ENCODE peak calls at places on chromosomes 1 and 21, in eight cellular contexts. O is fibroblast of pulmonary artery, X is NCI-H2081, E is aorta, N is heart left ventricle, U is activated gamma-delta T cell treated with Interleukin-2 at 50 U/mL for 16 hours, V is kidney tubule cell, C is fibroblast of villous mesenchyme. S is an unnamed sample.

GRCh38 chr1:41025979-41026819 is 4.7 kb upstream of the SLFNL1 start:
- DNase-seq in O (no peak), X (no peak), E (no peak), N (no peak), U (no peak), V (no peak), C (no peak), S (no peak)

GRCh38 chr1:179883739-179884138 is 1.7 kb downstream of the TOR1AIP1 start:
- DNase-seq in O (no peak), X (no peak), E (no peak), N (no peak), U (peak; percentile 43), V (peak; percentile 89), C (no peak), S (peak; percentile 97)

GRCh38 chr1:200473698-200474371 is 64.0 kb upstream of the ZNF281 start:
- DNase-seq in O (peak; percentile 23), X (no peak), E (no peak), N (no peak), U (no peak), V (peak; percentile 85), C (peak; percentile 60), S (no peak)

GRCh38 chr1:1946540-1946939 is 27.5 kb upstream of the TMEM52 start:
- DNase-seq in O (peak; percentile 70), X (no peak), E (peak; percentile 80), N (peak; percentile 66), U (no peak), V (no peak), C (peak; percentile 47), S (no peak)

GRCh38 chr1:227948493-227949260 is 945 bp upstream of the WNT9A start:
- DNase-seq in O (no peak), X (no peak), E (peak; percentile 51), N (no peak), U (peak; percentile 3), V (peak; percentile 12), C (no peak), S (peak; percentile 11)

GRCh38 chr1:30451532-30452125 is 271.8 kb downstream of the MATN1 start:
- DNase-seq in O (no peak), X (no peak), E (peak; percentile 39), N (no peak), U (no peak), V (no peak), C (no peak), S (no peak)

GRCh38 chr1:11787251-11787803 is 18.4 kb downstream of the MTHFR start:
- DNase-seq in O (peak; percentile 60), X (no peak), E (peak; percentile 87), N (no peak), U (no peak), V (peak; percentile 59), C (peak; percentile 58), S (peak; percentile 52)

GRCh38 chr1:212004888-212005287 is 30.5 kb downstream of the INTS7 start:
- DNase-seq in O (no peak), X (no peak), E (no peak), N (no peak), U (no peak), V (no peak), C (no peak), S (no peak)

GRCh38 chr1:54137532-54138061 is 15.2 kb downstream of the CDCP2 start:
- DNase-seq in O (peak; percentile 59), X (no peak), E (no peak), N (no peak), U (no peak), V (peak; percentile 71), C (peak; percentile 55), S (no peak)

GRCh38 chr1:111956155-111956817 is 33.2 kb downstream of the KCND3 start:
- DNase-seq in O (no peak), X (no peak), E (no peak), N (no peak), U (no peak), V (no peak), C (no peak), S (no peak)

GRCh38 chr21:41926807-41927171 is 27.0 kb downstream of the C2CD2 start:
- DNase-seq in O (no peak), X (no peak), E (no peak), N (no peak), U (no peak), V (no peak), C (no peak), S (no peak)

GRCh38 chr1:172745014-172745413 is 86.1 kb downstream of the FASLG start:
- DNase-seq in O (peak; percentile 92), X (peak; percentile 18), E (no peak), N (no peak), U (peak; percentile 33), V (peak; percentile 81), C (peak; percentile 91), S (peak; percentile 81)

GRCh38 chr1:205229916-205230700 is 2.4 kb downstream of the TMCC2 start:
- DNase-seq in O (no peak), X (no peak), E (no peak), N (no peak), U (no peak), V (peak; percentile 26), C (no peak), S (peak; percentile 4)

GRCh38 chr21:42257091-42257760 is 38.3 kb downstream of the ABCG1 start:
- DNase-seq in O (peak; percentile 67), X (no peak), E (no peak), N (no peak), U (no peak), V (no peak), C (peak; percentile 48), S (no peak)

GRCh38 chr1:30466610-30467009 is 256.8 kb downstream of the MATN1 start:
- DNase-seq in O (no peak), X (no peak), E (peak; percentile 17), N (no peak), U (no peak), V (no peak), C (no peak), S (no peak)

GRCh38 chr1:233075045-233075444 is 124.6 kb downstream of the NTPCR start:
- DNase-seq in O (peak; percentile 30), X (no peak), E (no peak), N (no peak), U (no peak), V (peak; percentile 93), C (peak; percentile 91), S (peak; percentile 73)

GRCh38 chr1:244815600-244816099 is 19.8 kb upstream of the COX20 start:
- DNase-seq in O (no peak), X (no peak), E (no peak), N (no peak), U (no peak), V (no peak), C (no peak), S (no peak)

GRCh38 chr1:112298558-112298957 is 97.5 kb upstream of the CTTNBP2NL start:
- DNase-seq in O (peak; percentile 72), X (peak; percentile 1), E (no peak), N (no peak), U (peak; percentile 21), V (peak; percentile 42), C (peak; percentile 66), S (peak; percentile 80)

GRCh38 chr1:61079898-61080336 is 2.4 kb upstream of the NFIA start:
- DNase-seq in O (peak; percentile 95), X (no peak), E (peak; percentile 90), N (peak; percentile 87), U (peak; percentile 7), V (peak; percentile 74), C (peak; percentile 89), S (peak; percentile 75)

GRCh38 chr21:17402885-17403477 is 109.9 kb upstream of the CXADR start:
- DNase-seq in O (peak; percentile 71), X (no peak), E (no peak), N (no peak), U (no peak), V (no peak), C (peak; percentile 16), S (no peak)

GRCh38 chr1:221611930-221612777 is 129.7 kb downstream of the DUSP10 start:
- DNase-seq in O (peak; percentile 91), X (peak; percentile 41), E (peak; percentile 74), N (peak; percentile 62), U (no peak), V (peak; percentile 42), C (peak; percentile 91), S (peak; percentile 86)

GRCh38 chr1:229015791-229016190 is 255.1 kb upstream of the RAB4A start:
- DNase-seq in O (no peak), X (no peak), E (no peak), N (no peak), U (no peak), V (no peak), C (peak; percentile 27), S (no peak)